ENCODE peak calls at places on chromosomes 7 and 10, in ten cellular contexts. One of them, this sample, is unnamed.

GRCh38 chr7:6642239-6642839 is 5.2 kb downstream of the ZNF316 start:
- DNase-seq in Panc1: no peak
- DNase-seq in SK-N-SH: no peak
- DNase-seq in upper lobe of left lung: no peak
- DNase-seq in HepG2: no peak
- DNase-seq in sigmoid colon: no peak
- DNase-seq in transverse colon: no peak
- DNase-seq in GM12878: no peak
- DNase-seq in breast epithelium: no peak
- DNase-seq in HCT116: no peak
- DNase-seq in this sample: no peak

GRCh38 chr10:6006991-6007390 is 29.6 kb upstream of the IL15RA start:
- DNase-seq in Panc1: no peak
- DNase-seq in SK-N-SH: no peak
- DNase-seq in upper lobe of left lung: no peak
- DNase-seq in HepG2: no peak
- DNase-seq in sigmoid colon: no peak
- DNase-seq in transverse colon: no peak
- DNase-seq in GM12878: no peak
- DNase-seq in breast epithelium: no peak
- DNase-seq in HCT116: no peak
- DNase-seq in this sample: no peak

GRCh38 chr7:7681191-7681935 is 37.0 kb downstream of the RPA3 start:
- DNase-seq in Panc1: peak; percentile 85
- DNase-seq in SK-N-SH: peak; percentile 48
- DNase-seq in upper lobe of left lung: no peak
- DNase-seq in HepG2: peak; percentile 50
- DNase-seq in sigmoid colon: no peak
- DNase-seq in transverse colon: peak; percentile 36
- DNase-seq in GM12878: peak; percentile 56
- DNase-seq in breast epithelium: no peak
- DNase-seq in HCT116: peak; percentile 44
- DNase-seq in this sample: no peak

GRCh38 chr7:42911482-42912447 is at the start of gene C7orf25:
- DNase-seq in Panc1: peak; percentile 76
- DNase-seq in SK-N-SH: peak; percentile 100
- DNase-seq in upper lobe of left lung: peak; percentile 97
- DNase-seq in HepG2: peak; percentile 90
- DNase-seq in sigmoid colon: peak; percentile 98
- DNase-seq in transverse colon: peak; percentile 97
- DNase-seq in GM12878: peak; percentile 74
- DNase-seq in breast epithelium: peak; percentile 91
- DNase-seq in HCT116: peak; percentile 82
- DNase-seq in this sample: peak; percentile 97

GRCh38 chr10:124033887-124034218 is 59.5 kb downstream of the CHST15 start:
- DNase-seq in Panc1: no peak
- DNase-seq in SK-N-SH: peak; percentile 50
- DNase-seq in upper lobe of left lung: no peak
- DNase-seq in HepG2: no peak
- DNase-seq in sigmoid colon: peak; percentile 80
- DNase-seq in transverse colon: no peak
- DNase-seq in GM12878: no peak
- DNase-seq in breast epithelium: no peak
- DNase-seq in HCT116: no peak
- DNase-seq in this sample: peak; percentile 67

GRCh38 chr7:115869225-115869624 is 161.3 kb downstream of the TFEC start:
- DNase-seq in Panc1: no peak
- DNase-seq in SK-N-SH: no peak
- DNase-seq in upper lobe of left lung: no peak
- DNase-seq in HepG2: no peak
- DNase-seq in sigmoid colon: no peak
- DNase-seq in transverse colon: no peak
- DNase-seq in GM12878: no peak
- DNase-seq in breast epithelium: no peak
- DNase-seq in HCT116: no peak
- DNase-seq in this sample: no peak

GRCh38 chr10:778626-779330 is 89.3 kb upstream of the DIP2C start:
- DNase-seq in Panc1: no peak
- DNase-seq in SK-N-SH: peak; percentile 19
- DNase-seq in upper lobe of left lung: peak; percentile 14
- DNase-seq in HepG2: no peak
- DNase-seq in sigmoid colon: peak; percentile 48
- DNase-seq in transverse colon: no peak
- DNase-seq in GM12878: no peak
- DNase-seq in breast epithelium: no peak
- DNase-seq in HCT116: no peak
- DNase-seq in this sample: peak; percentile 16

GRCh38 chr7:41885078-41885477 is 182.2 kb upstream of the INHBA start:
- DNase-seq in Panc1: no peak
- DNase-seq in SK-N-SH: no peak
- DNase-seq in upper lobe of left lung: no peak
- DNase-seq in HepG2: no peak
- DNase-seq in sigmoid colon: no peak
- DNase-seq in transverse colon: no peak
- DNase-seq in GM12878: no peak
- DNase-seq in breast epithelium: no peak
- DNase-seq in HCT116: no peak
- DNase-seq in this sample: no peak

GRCh38 chr10:132307823-132308587 is at the start of gene STK32C:
- DNase-seq in Panc1: no peak
- DNase-seq in SK-N-SH: peak; percentile 100
- DNase-seq in upper lobe of left lung: peak; percentile 95
- DNase-seq in HepG2: peak; percentile 68
- DNase-seq in sigmoid colon: peak; percentile 96
- DNase-seq in transverse colon: peak; percentile 93
- DNase-seq in GM12878: no peak
- DNase-seq in breast epithelium: peak; percentile 84
- DNase-seq in HCT116: peak; percentile 54
- DNase-seq in this sample: peak; percentile 92

GRCh38 chr10:7541137-7542087 is 125.4 kb downstream of the ITIH5 start:
- DNase-seq in Panc1: no peak
- DNase-seq in SK-N-SH: no peak
- DNase-seq in upper lobe of left lung: no peak
- DNase-seq in HepG2: peak; percentile 93
- DNase-seq in sigmoid colon: peak; percentile 89
- DNase-seq in transverse colon: peak; percentile 48
- DNase-seq in GM12878: no peak
- DNase-seq in breast epithelium: peak; percentile 65
- DNase-seq in HCT116: no peak
- DNase-seq in this sample: no peak

DNA sequence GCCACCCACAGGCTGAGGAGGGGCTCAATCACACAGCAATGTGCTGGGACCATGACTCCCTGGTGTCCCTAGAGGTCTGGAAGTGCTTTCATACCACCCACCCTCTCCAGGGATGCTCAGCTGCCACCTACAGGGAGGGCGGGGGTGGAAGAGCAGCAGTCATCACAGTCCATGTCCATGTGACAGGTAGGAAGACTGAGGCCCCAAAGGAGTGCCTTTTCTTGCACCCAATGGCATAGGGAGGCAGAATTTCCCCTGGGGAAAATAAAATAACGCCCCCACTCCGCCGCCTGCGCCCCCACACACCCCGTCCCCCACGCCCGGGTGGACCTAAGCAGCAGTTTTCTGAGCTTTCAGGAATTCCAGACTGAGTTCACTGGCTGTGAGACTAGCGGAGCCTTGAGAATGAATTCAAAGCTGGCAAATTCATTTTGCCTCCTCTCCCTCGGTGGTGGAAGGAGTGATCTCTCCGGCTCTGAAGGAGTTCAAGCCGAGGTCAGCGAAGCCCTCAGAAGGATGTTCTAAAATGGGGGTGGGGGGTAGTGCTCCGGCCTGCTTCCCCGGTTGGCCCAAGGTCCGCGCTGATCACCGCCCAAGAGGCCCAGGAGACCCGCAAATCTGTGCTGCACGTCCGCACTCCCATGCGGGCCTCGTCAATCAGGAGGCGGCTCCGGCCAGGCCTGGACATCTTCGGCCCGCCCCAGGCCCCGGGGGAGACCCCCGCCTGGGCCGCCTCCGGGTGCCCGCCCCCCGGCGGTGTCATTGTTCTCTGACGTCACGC is 2.1 kb upstream of the ZMIZ1 start:
- DNase-seq in Panc1: no peak
- DNase-seq in SK-N-SH: peak; percentile 84
- DNase-seq in upper lobe of left lung: no peak
- DNase-seq in HepG2: peak; percentile 87
- DNase-seq in sigmoid colon: peak; percentile 71
- DNase-seq in transverse colon: no peak
- DNase-seq in GM12878: no peak
- DNase-seq in breast epithelium: no peak
- DNase-seq in HCT116: no peak
- DNase-seq in this sample: no peak
- TF ChIP-seq POLR2AphosphoS5 in Panc1: no peak
- TF ChIP-seq POLR2AphosphoS5 in SK-N-SH: no peak
- TF ChIP-seq POLR2AphosphoS5 in upper lobe of left lung: no peak
- TF ChIP-seq POLR2AphosphoS5 in HepG2: no peak
- TF ChIP-seq POLR2AphosphoS5 in sigmoid colon: no peak
- TF ChIP-seq POLR2AphosphoS5 in transverse colon: no peak
- TF ChIP-seq POLR2AphosphoS5 in GM12878: no peak
- TF ChIP-seq POLR2AphosphoS5 in breast epithelium: no peak
- TF ChIP-seq POLR2AphosphoS5 in HCT116: no peak
- TF ChIP-seq POLR2AphosphoS5 in this sample: no peak

GRCh38 chr7:78489423-78489822 is 690.9 kb downstream of the PHTF2 start:
- DNase-seq in Panc1: no peak
- DNase-seq in SK-N-SH: peak; percentile 38
- DNase-seq in upper lobe of left lung: no peak
- DNase-seq in HepG2: no peak
- DNase-seq in sigmoid colon: no peak
- DNase-seq in transverse colon: no peak
- DNase-seq in GM12878: no peak
- DNase-seq in breast epithelium: no peak
- DNase-seq in HCT116: no peak
- DNase-seq in this sample: no peak
- H3K27ac ChIP-seq in Panc1: no peak overlapping the region
- H3K27ac ChIP-seq in SK-N-SH: no peak overlapping the region
- H3K27ac ChIP-seq in upper lobe of left lung: peak overlapping the region; percentile 35
- H3K27ac ChIP-seq in HepG2: no peak overlapping the region
- H3K27ac ChIP-seq in sigmoid colon: no peak overlapping the region
- H3K27ac ChIP-seq in transverse colon: no peak overlapping the region
- H3K27ac ChIP-seq in GM12878: no peak overlapping the region
- H3K27ac ChIP-seq in breast epithelium: no peak overlapping the region
- H3K27ac ChIP-seq in HCT116: no peak overlapping the region
- H3K27ac ChIP-seq in this sample: no peak overlapping the region

GRCh38 chr7:128110641-128111365 is 79.6 kb upstream of the LRRC4 start:
- DNase-seq in Panc1: no peak
- DNase-seq in SK-N-SH: no peak
- DNase-seq in upper lobe of left lung: no peak
- DNase-seq in HepG2: no peak
- DNase-seq in sigmoid colon: peak; percentile 37
- DNase-seq in transverse colon: no peak
- DNase-seq in GM12878: no peak
- DNase-seq in breast epithelium: no peak
- DNase-seq in HCT116: no peak
- DNase-seq in this sample: no peak
- H3K4me1 ChIP-seq in Panc1: no peaks in the 10 kb centered on the region
- H3K4me1 ChIP-seq in SK-N-SH: peaks cover 21% of the 10 kb centered on the region
- H3K4me1 ChIP-seq in upper lobe of left lung: no peaks in the 10 kb centered on the region
- H3K4me1 ChIP-seq in HepG2: no peaks in the 10 kb centered on the region
- H3K4me1 ChIP-seq in sigmoid colon: no peaks in the 10 kb centered on the region
- H3K4me1 ChIP-seq in transverse colon: peaks cover 2% of the 10 kb centered on the region
- H3K4me1 ChIP-seq in GM12878: peaks cover 30% of the 10 kb centered on the region
- H3K4me1 ChIP-seq in breast epithelium: no peaks in the 10 kb centered on the region
- H3K4me1 ChIP-seq in HCT116: peaks cover 9% of the 10 kb centered on the region
- H3K4me1 ChIP-seq in this sample: peaks cover 8% of the 10 kb centered on the region

DNA sequence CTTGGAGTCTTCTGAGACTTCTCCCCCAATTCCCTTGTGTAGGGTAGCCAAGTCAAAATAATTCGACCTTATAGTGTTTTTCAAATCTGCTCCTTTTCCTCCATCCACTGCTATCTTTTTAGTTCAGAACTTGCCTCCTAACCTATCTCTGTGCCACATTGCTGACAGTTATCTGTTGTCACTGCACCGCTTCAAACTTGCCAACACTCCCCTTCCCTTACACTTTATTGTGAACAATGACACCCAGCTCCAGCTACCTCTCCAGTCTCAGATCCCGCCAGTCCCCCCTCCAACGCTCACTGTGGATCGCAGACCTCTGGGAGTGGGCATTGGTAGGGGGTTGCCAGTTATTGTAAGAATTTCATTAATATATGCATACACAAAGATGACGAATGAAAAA is 16.3 kb upstream of the HPS1 start:
- DNase-seq in Panc1: no peak
- DNase-seq in SK-N-SH: no peak
- DNase-seq in upper lobe of left lung: no peak
- DNase-seq in HepG2: no peak
- DNase-seq in sigmoid colon: no peak
- DNase-seq in transverse colon: no peak
- DNase-seq in GM12878: no peak
- DNase-seq in breast epithelium: no peak
- DNase-seq in HCT116: no peak
- DNase-seq in this sample: no peak
- TF ChIP-seq POLR2AphosphoS5 in Panc1: no peak
- TF ChIP-seq POLR2AphosphoS5 in SK-N-SH: no peak
- TF ChIP-seq POLR2AphosphoS5 in upper lobe of left lung: no peak
- TF ChIP-seq POLR2AphosphoS5 in HepG2: no peak
- TF ChIP-seq POLR2AphosphoS5 in sigmoid colon: no peak
- TF ChIP-seq POLR2AphosphoS5 in transverse colon: no peak
- TF ChIP-seq POLR2AphosphoS5 in GM12878: no peak
- TF ChIP-seq POLR2AphosphoS5 in breast epithelium: no peak
- TF ChIP-seq POLR2AphosphoS5 in HCT116: no peak
- TF ChIP-seq POLR2AphosphoS5 in this sample: no peak

GRCh38 chr10:92571649-92572048 is 2.2 kb downstream of the IDE start:
- DNase-seq in Panc1: no peak
- DNase-seq in SK-N-SH: no peak
- DNase-seq in upper lobe of left lung: no peak
- DNase-seq in HepG2: no peak
- DNase-seq in sigmoid colon: no peak
- DNase-seq in transverse colon: no peak
- DNase-seq in GM12878: no peak
- DNase-seq in breast epithelium: no peak
- DNase-seq in HCT116: no peak
- DNase-seq in this sample: no peak
- H3K27ac ChIP-seq in Panc1: peak overlapping the region; percentile 91
- H3K27ac ChIP-seq in SK-N-SH: no peak overlapping the region
- H3K27ac ChIP-seq in upper lobe of left lung: no peak overlapping the region
- H3K27ac ChIP-seq in HepG2: no peak overlapping the region
- H3K27ac ChIP-seq in sigmoid colon: no peak overlapping the region
- H3K27ac ChIP-seq in transverse colon: no peak overlapping the region
- H3K27ac ChIP-seq in GM12878: no peak overlapping the region
- H3K27ac ChIP-seq in breast epithelium: no peak overlapping the region
- H3K27ac ChIP-seq in HCT116: no peak overlapping the region
- H3K27ac ChIP-seq in this sample: no peak overlapping the region

GRCh38 chr7:17660116-17660515 is 280.2 kb downstream of the SNX13 start:
- DNase-seq in Panc1: no peak
- DNase-seq in SK-N-SH: no peak
- DNase-seq in upper lobe of left lung: no peak
- DNase-seq in HepG2: no peak
- DNase-seq in sigmoid colon: no peak
- DNase-seq in transverse colon: no peak
- DNase-seq in GM12878: no peak
- DNase-seq in breast epithelium: no peak
- DNase-seq in HCT116: no peak
- DNase-seq in this sample: no peak
- H3K4me1 ChIP-seq in Panc1: no peaks in the 10 kb centered on the region
- H3K4me1 ChIP-seq in SK-N-SH: no peaks in the 10 kb centered on the region
- H3K4me1 ChIP-seq in upper lobe of left lung: no peaks in the 10 kb centered on the region
- H3K4me1 ChIP-seq in HepG2: no peaks in the 10 kb centered on the region
- H3K4me1 ChIP-seq in sigmoid colon: no peaks in the 10 kb centered on the region
- H3K4me1 ChIP-seq in transverse colon: no peaks in the 10 kb centered on the region
- H3K4me1 ChIP-seq in GM12878: no peaks in the 10 kb centered on the region
- H3K4me1 ChIP-seq in breast epithelium: peaks cover 4% of the 10 kb centered on the region
- H3K4me1 ChIP-seq in HCT116: peaks cover 12% of the 10 kb centered on the region
- H3K4me1 ChIP-seq in this sample: no peaks in the 10 kb centered on the region